ENCODE peak calls at places on chromosome 3, in six cellular contexts. D, K, F, S, R and O are unnamed samples.
A peak's percentile ranks its signal among the peaks of the same experiment; 100 is the strongest.

GRCh38 chr3:18898911-18899310 is 249.4 kb upstream of the KCNH8 start:
- DNase-seq in D (no peak), S (no peak), R (no peak), K (no peak), F (no peak), O (no peak)

GRCh38 chr3:152470893-152471292 is 202.2 kb downstream of the MBNL1 start:
- DNase-seq in K (no peak), F (no peak), D (no peak), S (no peak), R (no peak), O (no peak)

GRCh38 chr3:123068227-123069020 is 1.6 kb downstream of the PDIA5 start:
- DNase-seq in D (no peak), S (no peak), F (peak; percentile 46), R (no peak), K (no peak), O (peak; percentile 40)

GRCh38 chr3:65856907-65857306 is 181.8 kb downstream of the MAGI1 start:
- DNase-seq in K (no peak), R (no peak), F (no peak), D (no peak), S (no peak), O (no peak)

GRCh38 chr3:190382082-190382481 is 5.9 kb upstream of the CLDN16 start:
- DNase-seq in S (no peak), R (no peak), F (peak; percentile 91), K (no peak), D (no peak), O (no peak)

GRCh38 chr3:8325306-8325705 is 176.3 kb upstream of the LMCD1 start:
- DNase-seq in R (no peak), F (no peak), S (no peak), K (no peak), D (no peak), O (no peak)

GRCh38 chr3:154244644-154245043 is 79.6 kb downstream of the DHX36 start:
- DNase-seq in D (no peak), K (no peak), F (peak; percentile 47), S (no peak), R (no peak), O (no peak)

GRCh38 chr3:73502609-73503560 is 121.9 kb downstream of the PDZRN3 start:
- DNase-seq in R (peak; percentile 49), S (peak; percentile 54), D (no peak), F (peak; percentile 65), K (no peak), O (no peak)

GRCh38 chr3:12663311-12663935 is 494 bp downstream of the RAF1 start:
- DNase-seq in F (peak; percentile 56), S (peak; percentile 61), K (no peak), D (peak; percentile 34), R (peak; percentile 42), O (peak; percentile 46)

GRCh38 chr3:63324621-63325020 is 46.5 kb downstream of the SYNPR start:
- DNase-seq in R (no peak), D (no peak), K (no peak), F (no peak), S (no peak), O (no peak)

GRCh38 chr3:197499427-197499826 is 56.3 kb downstream of the BDH1 start:
- DNase-seq in K (no peak), R (peak; percentile 84), D (no peak), F (peak; percentile 96), S (no peak), O (peak; percentile 82)

GRCh38 chr3:165854696-165855095 is 17.5 kb upstream of the BCHE start:
- DNase-seq in D (no peak), F (peak; percentile 58), R (no peak), K (no peak), S (no peak), O (no peak)

GRCh38 chr3:156161172-156161571 is 40.8 kb downstream of the KCNAB1 start:
- DNase-seq in D (no peak), K (no peak), R (no peak), S (no peak), F (peak; percentile 74), O (no peak)

GRCh38 chr3:65961733-65962132 is 77.0 kb downstream of the MAGI1 start:
- DNase-seq in D (no peak), K (no peak), R (no peak), F (no peak), S (no peak), O (no peak)

GRCh38 chr3:160575589-160575988 is 10.2 kb upstream of the KPNA4 start:
- DNase-seq in K (no peak), F (no peak), R (no peak), D (no peak), S (no peak), O (no peak)

GRCh38 chr3:97658670-97659285 is 105.8 kb upstream of the ARL6 start:
- DNase-seq in K (no peak), F (peak; percentile 61), R (no peak), S (no peak), D (no peak), O (no peak)

GRCh38 chr3:14889188-14889587 is 58.2 kb upstream of the NR2C2 start:
- DNase-seq in S (no peak), D (no peak), K (no peak), F (no peak), R (no peak), O (no peak)

GRCh38 chr3:122105626-122106025 is 50.5 kb downstream of the CD86 start:
- DNase-seq in S (no peak), D (no peak), K (no peak), R (no peak), F (peak; percentile 19), O (no peak)

GRCh38 chr3:339346-339745 is 142.8 kb downstream of the CHL1 start:
- DNase-seq in F (no peak), D (no peak), K (no peak), S (no peak), R (no peak), O (no peak)

DNA sequence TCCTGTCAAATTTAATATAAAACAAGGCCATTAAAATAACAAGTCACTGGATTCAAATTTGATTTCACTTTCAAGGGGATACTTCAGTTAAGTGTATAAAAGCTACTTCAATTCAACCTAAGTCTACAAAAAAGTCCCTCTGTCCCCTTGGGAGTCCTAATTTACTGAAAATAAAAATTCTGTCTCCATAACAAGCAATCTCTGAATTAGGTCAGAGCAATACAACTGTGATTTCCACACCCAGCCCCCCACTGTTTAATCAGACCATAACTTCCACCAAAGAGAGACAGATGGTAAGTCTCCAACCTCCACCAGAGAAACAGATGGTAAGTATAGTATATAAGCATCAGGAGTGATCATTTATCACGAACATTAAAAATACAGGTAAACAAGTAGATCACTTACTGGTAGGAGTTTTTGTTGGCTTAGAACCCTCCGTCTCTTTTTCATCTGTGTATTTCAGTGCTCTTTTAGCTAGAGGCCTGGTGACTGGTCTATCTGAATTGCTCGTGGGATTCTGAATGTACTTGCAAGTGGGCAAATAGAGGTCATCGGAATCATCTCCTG is 12.1 kb downstream of the SGO1 start:
- DNase-seq in K (no peak), D (no peak), S (no peak), F (no peak), R (no peak), O (peak; percentile 5)
- H3K36me3 ChIP-seq in K (no peaks in the 10 kb centered on the region), D (no peaks in the 10 kb centered on the region), S (no peaks in the 10 kb centered on the region), F (peaks cover 30% of the 10 kb centered on the region), R (peaks cover 68% of the 10 kb centered on the region), O (no peaks in the 10 kb centered on the region)

GRCh38 chr3:30635072-30635471 is 28.7 kb downstream of the TGFBR2 start:
- DNase-seq in D (no peak), R (no peak), F (no peak), K (no peak), S (no peak), O (no peak)
- H3K4me3 ChIP-seq in D (peak overlapping the region; percentile 8), R (no peak overlapping the region), F (no peak overlapping the region), K (no peak overlapping the region), S (peak overlapping the region; percentile 0), O (no peak overlapping the region)

GRCh38 chr3:170159933-170160332 is 21.6 kb downstream of the PHC3 start:
- DNase-seq in S (no peak), F (no peak), R (no peak), K (no peak), D (no peak), O (no peak)
- H3K36me3 ChIP-seq in S (peaks cover 31% of the 10 kb centered on the region), F (peaks cover 38% of the 10 kb centered on the region), R (peaks cover 45% of the 10 kb centered on the region), K (peaks cover 36% of the 10 kb centered on the region), D (peaks cover 4% of the 10 kb centered on the region), O (no peaks in the 10 kb centered on the region)

DNA sequence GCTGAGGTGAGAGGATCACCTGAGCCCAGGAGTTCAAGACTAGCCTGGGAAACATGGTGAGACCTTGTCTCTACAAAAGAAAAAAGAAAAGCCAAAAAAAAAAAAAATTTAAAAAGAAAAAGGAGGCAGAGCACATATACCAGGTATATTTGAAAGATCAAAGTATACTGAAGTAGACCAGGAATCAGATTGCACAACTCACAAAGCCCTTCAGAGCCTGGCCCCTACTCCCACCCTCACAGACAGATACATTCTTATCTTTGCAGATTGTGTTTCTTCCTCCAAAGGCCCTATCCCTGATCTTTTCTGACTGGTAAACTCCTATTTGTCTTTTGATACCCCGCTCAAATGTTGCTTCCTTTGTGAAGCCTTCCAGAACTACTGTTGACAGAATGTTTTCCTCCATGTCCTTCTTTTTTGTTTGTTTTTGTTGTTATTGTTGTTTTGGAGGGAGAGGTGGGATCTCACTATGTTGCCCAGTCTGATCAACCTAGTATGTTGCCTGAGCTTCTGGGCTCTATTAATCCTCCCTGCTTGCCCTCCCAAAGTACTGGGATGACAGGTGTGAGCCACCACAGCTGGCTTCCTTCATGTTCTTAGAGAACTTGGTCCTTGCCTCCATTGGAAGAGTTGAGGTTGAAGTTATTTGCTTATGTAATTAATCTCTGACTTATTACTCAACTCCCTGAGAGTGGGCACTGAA is 9.8 kb upstream of the ITGB5 start:
- DNase-seq in R (no peak), F (no peak), D (no peak), S (no peak), K (no peak), O (no peak)
- H3K4me3 ChIP-seq in R (no peak overlapping the region), F (no peak overlapping the region), D (no peak overlapping the region), S (no peak overlapping the region), K (no peak overlapping the region), O (no peak overlapping the region)